ENCODE peak calls at places on chromosomes 12 and 14, in six cellular contexts. O, Q, H, P, B and F are unnamed samples.

GRCh38 chr12:113474635-113475436 is 3.2 kb upstream of the LHX5 start:
- DNase-seq in O (no peak), Q (no peak), H (no peak), P (no peak), B (no peak), F (no peak)

GRCh38 chr12:70779250-70779649 is 141.3 kb downstream of the PTPRR start:
- DNase-seq in O (no peak), Q (no peak), H (no peak), P (no peak), B (no peak), F (no peak)

GRCh38 chr14:104420990-104421389 is 158.6 kb upstream of the C14orf180 start:
- DNase-seq in O (no peak), Q (peak; percentile 53), H (no peak), P (no peak), B (peak; percentile 59), F (no peak)

GRCh38 chr12:28023156-28023887 is 50.8 kb upstream of the PTHLH start:
- DNase-seq in O (peak; percentile 96), Q (no peak), H (no peak), P (no peak), B (no peak), F (no peak)

GRCh38 chr12:56188116-56188785 is 1.0 kb downstream of the SMARCC2 start:
- DNase-seq in O (no peak), Q (no peak), H (no peak), P (no peak), B (no peak), F (no peak)

GRCh38 chr14:41609704-41610183 is 3.1 kb downstream of the LRFN5 start:
- DNase-seq in O (no peak), Q (peak; percentile 61), H (no peak), P (no peak), B (peak; percentile 82), F (peak; percentile 79)

GRCh38 chr14:74140374-74140850 is 55.7 kb downstream of the LIN52 start:
- DNase-seq in O (no peak), Q (peak; percentile 87), H (no peak), P (no peak), B (peak; percentile 77), F (no peak)

GRCh38 chr12:116484807-116485206 is 74.4 kb upstream of the MAP1LC3B2 start:
- DNase-seq in O (no peak), Q (no peak), H (no peak), P (no peak), B (no peak), F (no peak)

GRCh38 chr12:120847392-120848157 is 56.6 kb downstream of the SPPL3 start:
- DNase-seq in O (no peak), Q (no peak), H (no peak), P (no peak), B (no peak), F (no peak)

GRCh38 chr14:79513446-79513845 is 697.9 kb downstream of the DIO2 start:
- DNase-seq in O (no peak), Q (no peak), H (no peak), P (no peak), B (no peak), F (no peak)

GRCh38 chr14:99075061-99075460 is 196.9 kb downstream of the BCL11B start:
- DNase-seq in O (no peak), Q (no peak), H (no peak), P (no peak), B (no peak), F (no peak)

GRCh38 chr12:14920475-14921126 is 17.7 kb downstream of the ERP27 start:
- DNase-seq in O (no peak), Q (no peak), H (no peak), P (no peak), B (no peak), F (no peak)

GRCh38 chr14:46048127-46048526 is 603.5 kb downstream of the RPL10L start:
- DNase-seq in O (peak; percentile 35), Q (no peak), H (no peak), P (no peak), B (no peak), F (no peak)

GRCh38 chr12:71438670-71439361 is 782 bp upstream of the LGR5 start:
- DNase-seq in O (peak; percentile 33), Q (no peak), H (no peak), P (no peak), B (no peak), F (no peak)

GRCh38 chr12:6182279-6182898 is 17.8 kb upstream of the CD9 start:
- DNase-seq in O (peak; percentile 40), Q (peak; percentile 91), H (no peak), P (no peak), B (peak; percentile 83), F (peak; percentile 45)

GRCh38 chr12:6181583-6182278 is 18.5 kb upstream of the CD9 start:
- DNase-seq in O (no peak), Q (no peak), H (no peak), P (no peak), B (peak; percentile 37), F (no peak)

GRCh38 chr12:6186114-6186827 is 13.9 kb upstream of the CD9 start:
- DNase-seq in O (no peak), Q (no peak), H (no peak), P (no peak), B (peak; percentile 46), F (no peak)

GRCh38 chr12:6181166-6181565 is 19.0 kb upstream of the CD9 start:
- DNase-seq in O (no peak), Q (no peak), H (no peak), P (no peak), B (no peak), F (no peak)

DNA sequence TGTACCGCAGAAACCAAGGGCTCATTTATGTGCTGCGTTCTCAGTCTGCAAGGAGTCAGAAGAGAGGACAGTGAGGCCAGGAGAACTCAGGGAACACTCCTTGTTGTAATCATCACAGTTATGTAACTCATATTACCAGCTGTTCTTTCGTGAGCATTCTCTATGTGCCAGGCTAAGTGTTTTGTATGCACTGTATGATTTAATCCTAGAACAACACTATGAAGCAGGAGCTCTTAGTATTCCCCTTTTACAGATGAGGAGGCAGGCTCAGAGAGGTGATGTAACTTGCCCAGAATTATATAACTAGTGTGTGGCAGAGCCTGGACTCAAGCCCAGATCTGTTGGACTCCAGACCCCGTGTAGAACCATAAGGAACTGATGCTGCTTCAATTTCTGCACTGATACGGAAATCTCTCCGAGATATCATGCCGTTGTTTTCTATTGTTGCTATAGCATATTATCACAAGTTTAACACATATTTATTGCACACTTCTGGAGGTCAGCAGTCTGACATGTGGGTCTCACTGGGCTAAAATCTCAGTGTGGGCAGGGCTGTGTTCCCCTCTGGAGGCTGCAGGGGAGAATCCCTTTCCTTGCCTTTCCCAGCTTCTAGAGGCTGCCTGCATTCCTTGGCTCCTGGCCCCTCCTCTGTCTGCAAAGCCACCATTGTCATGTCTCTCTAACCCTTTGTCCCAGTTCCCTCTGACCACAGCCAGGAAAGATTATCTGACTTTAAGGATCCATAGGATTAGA is 16.3 kb upstream of the CD9 start:
- DNase-seq in O (no peak), Q (no peak), H (no peak), P (no peak), B (peak; percentile 24), F (no peak)
- H3K4me3 ChIP-seq in O (no peak overlapping the region), Q (peak overlapping the region; percentile 3), H (no peak overlapping the region), P (no peak overlapping the region), B (no peak overlapping the region), F (no peak overlapping the region)

GRCh38 chr12:47941475-47942326 is 21.7 kb upstream of the TMEM106C start:
- DNase-seq in O (no peak), Q (no peak), H (no peak), P (no peak), B (no peak), F (no peak)

GRCh38 chr12:47944685-47945340 is 18.6 kb upstream of the TMEM106C start:
- DNase-seq in O (no peak), Q (no peak), H (no peak), P (peak; percentile 67), B (no peak), F (no peak)

GRCh38 chr12:47945341-47945728 is 18.1 kb upstream of the TMEM106C start:
- DNase-seq in O (no peak), Q (no peak), H (no peak), P (no peak), B (no peak), F (no peak)

GRCh38 chr12:47942327-47943230 is 20.8 kb upstream of the TMEM106C start:
- DNase-seq in O (no peak), Q (no peak), H (no peak), P (no peak), B (no peak), F (no peak)

GRCh38 chr12:47943492-47944359 is 19.7 kb upstream of the TMEM106C start:
- DNase-seq in O (no peak), Q (no peak), H (no peak), P (peak; percentile 81), B (no peak), F (no peak)
- H3K27ac ChIP-seq in O (no peak overlapping the region), Q (no peak overlapping the region), H (no peak overlapping the region), P (no peak overlapping the region), B (no peak overlapping the region), F (no peak overlapping the region)

GRCh38 chr12:130813949-130814348 is 25.1 kb downstream of the STX2 start:
- DNase-seq in O (no peak), Q (no peak), H (no peak), P (no peak), B (no peak), F (no peak)

GRCh38 chr12:130813436-130813835 is 25.6 kb downstream of the STX2 start:
- DNase-seq in O (no peak), Q (no peak), H (no peak), P (no peak), B (no peak), F (no peak)

GRCh38 chr12:130817804-130818203 is 21.2 kb downstream of the STX2 start:
- DNase-seq in O (no peak), Q (no peak), H (no peak), P (no peak), B (peak; percentile 75), F (no peak)

GRCh38 chr12:130816055-130816454 is 23.0 kb downstream of the STX2 start:
- DNase-seq in O (no peak), Q (no peak), H (no peak), P (no peak), B (no peak), F (no peak)

GRCh38 chr12:130815028-130815741 is 23.9 kb downstream of the STX2 start:
- DNase-seq in O (no peak), Q (no peak), H (no peak), P (no peak), B (no peak), F (no peak)
- H3K4me3 ChIP-seq in O (no peak overlapping the region), Q (no peak overlapping the region), H (no peak overlapping the region), P (no peak overlapping the region), B (no peak overlapping the region), F (no peak overlapping the region)

DNA sequence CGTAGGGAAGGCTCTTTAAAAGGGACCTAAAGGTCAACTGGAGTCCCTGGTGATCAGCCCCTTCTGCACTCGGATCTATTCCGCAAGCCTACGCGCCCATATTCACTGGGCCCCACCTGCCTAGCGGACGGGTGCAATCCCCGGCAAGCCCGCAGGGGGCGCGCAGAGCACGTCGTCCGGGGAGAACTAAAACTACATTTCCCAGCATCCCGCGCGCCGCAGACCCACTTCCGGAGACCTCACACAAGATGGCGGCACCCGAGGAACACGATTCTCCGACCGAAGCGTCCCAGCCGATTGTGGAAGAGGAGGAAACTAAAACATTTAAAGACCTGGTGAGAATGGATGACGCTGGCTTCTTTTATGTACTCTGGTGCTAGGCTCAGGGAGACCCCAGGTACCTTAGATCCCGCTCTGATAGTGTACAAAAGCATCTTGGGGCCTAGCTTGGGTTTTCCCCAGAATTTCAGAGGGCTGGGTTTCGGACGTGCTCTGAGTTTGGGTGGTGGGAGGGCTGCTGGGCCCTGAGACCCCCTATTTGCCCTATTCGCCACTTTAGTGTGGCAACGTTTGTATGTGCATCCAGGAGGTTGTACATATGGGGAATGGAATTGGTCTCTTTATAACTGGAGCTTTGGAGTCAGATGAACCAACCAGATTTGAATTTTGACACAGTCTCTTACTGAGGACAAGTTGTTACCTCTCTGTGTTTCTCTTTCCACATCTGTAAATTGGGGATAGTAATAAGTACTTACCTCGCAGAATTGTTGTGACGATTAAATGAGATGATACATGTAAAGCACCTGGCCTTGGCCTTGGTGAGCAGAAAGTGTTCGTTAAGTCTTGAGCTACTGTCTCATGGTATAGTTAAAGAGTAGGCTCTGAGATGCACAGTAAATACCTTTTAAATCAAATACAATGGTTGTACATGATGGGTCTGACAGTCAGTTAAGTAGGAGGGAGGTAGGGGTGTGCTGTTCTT is at the start of gene DDX47:
- DNase-seq in O (peak; percentile 93), Q (peak; percentile 97), H (peak; percentile 87), P (peak; percentile 97), B (peak; percentile 99), F (peak; percentile 90)
- H3K27ac ChIP-seq in O (peak within 1 kb of the TSS; percentile 74), Q (peak within 1 kb of the TSS; percentile 84), H (peak within 1 kb of the TSS; percentile 90), P (peak within 1 kb of the TSS; percentile 87), B (no peak within 1 kb of the TSS), F (peak within 1 kb of the TSS; percentile 85)